ENCODE peak calls at places on chromosomes 16 and 17, in ten cellular contexts. M, T, O, J, E, Y, A, R, L and N are unnamed samples.

GRCh38 chr17:67293251-67294203 is 48.5 kb upstream of the HELZ start:
- DNase-seq in Y (peak), R (no peak), M (peak), O (peak), T (peak), E (peak), L (peak), A (peak), J (peak), N (peak)

GRCh38 chr17:31522284-31522931 is 130.9 kb downstream of the RAB11FIP4 start:
- DNase-seq in E (no peak), R (no peak), J (no peak), O (no peak), Y (no peak), L (no peak), T (no peak), M (no peak), A (no peak), N (no peak)

GRCh38 chr16:73214825-73215481 is 167.0 kb upstream of the ZFHX3 start:
- DNase-seq in M (peak), L (no peak), O (no peak), E (no peak), R (peak), T (no peak), Y (no peak), A (peak), J (no peak), N (no peak)

GRCh38 chr17:50261051-50261915 is 13.0 kb upstream of the TMEM92 start:
- DNase-seq in J (no peak), M (no peak), L (no peak), A (no peak), Y (no peak), T (no peak), E (no peak), R (no peak), O (no peak), N (no peak)

GRCh38 chr16:87713469-87714229 is 52.1 kb downstream of the KLHDC4 start:
- DNase-seq in A (no peak), J (no peak), O (no peak), L (no peak), T (peak), Y (no peak), E (no peak), R (no peak), M (no peak), N (peak)

GRCh38 chr16:86222965-86223551 is 287.3 kb upstream of the FOXF1 start:
- DNase-seq in E (no peak), Y (no peak), R (peak), A (peak), J (peak), T (no peak), O (no peak), L (no peak), M (peak), N (no peak)

GRCh38 chr16:3655030-3655790 is 719 bp downstream of the DNASE1 start:
- DNase-seq in Y (no peak), A (no peak), E (peak), J (no peak), T (no peak), O (no peak), L (no peak), R (no peak), M (no peak), N (no peak)

GRCh38 chr16:17668411-17668810 is 197.7 kb upstream of the XYLT1 start:
- DNase-seq in R (no peak), M (no peak), J (no peak), A (no peak), E (no peak), Y (no peak), T (no peak), O (no peak), L (no peak), N (no peak)

GRCh38 chr16:65950211-65950610 is 416.3 kb upstream of the CDH5 start:
- DNase-seq in A (no peak), Y (no peak), T (no peak), M (no peak), L (no peak), J (peak), E (no peak), O (no peak), R (no peak), N (no peak)

GRCh38 chr16:31453255-31454204 is 5.8 kb upstream of the ARMC5 start:
- DNase-seq in J (peak), R (no peak), M (peak), Y (no peak), E (no peak), O (peak), A (peak), L (no peak), T (no peak), N (no peak)

GRCh38 chr17:62100050-62100449 is 35.0 kb upstream of the MED13 start:
- DNase-seq in L (no peak), Y (no peak), T (no peak), J (no peak), E (no peak), O (no peak), R (no peak), A (no peak), M (no peak), N (no peak)

GRCh38 chr17:54882371-54882770 is 18.3 kb upstream of the TOM1L1 start:
- DNase-seq in O (no peak), L (no peak), R (no peak), E (no peak), M (no peak), T (no peak), J (no peak), Y (no peak), A (peak), N (no peak)

GRCh38 chr16:77169650-77170236 is 21.2 kb upstream of the MON1B start:
- DNase-seq in R (no peak), M (peak), T (peak), J (peak), A (peak), O (peak), L (peak), Y (peak), E (no peak), N (no peak)

GRCh38 chr16:9929836-9930235 is 252.4 kb downstream of the GRIN2A start:
- DNase-seq in A (no peak), L (no peak), Y (no peak), R (no peak), M (no peak), O (no peak), T (no peak), E (no peak), J (no peak), N (no peak)

GRCh38 chr16:11242658-11243057 is 13.3 kb downstream of the SOCS1 start:
- DNase-seq in Y (no peak), M (no peak), T (no peak), E (no peak), O (no peak), J (no peak), L (no peak), R (no peak), A (no peak), N (no peak)

GRCh38 chr16:11482946-11483748 is 103.6 kb downstream of the LITAF start:
- DNase-seq in A (no peak), M (no peak), O (no peak), L (no peak), R (no peak), T (no peak), E (no peak), Y (no peak), J (no peak), N (no peak)

GRCh38 chr17:17186551-17187505 is 19.3 kb downstream of the PLD6 start:
- DNase-seq in L (no peak), J (no peak), O (no peak), T (no peak), A (peak), E (no peak), Y (no peak), M (no peak), R (no peak), N (no peak)

GRCh38 chr17:17191346-17191792 is 14.8 kb downstream of the PLD6 start:
- DNase-seq in E (no peak), R (peak), T (no peak), M (peak), J (no peak), O (no peak), A (peak), Y (no peak), L (no peak), N (no peak)

GRCh38 chr17:44773140-44773539 is 14.4 kb downstream of the ADAM11 start:
- DNase-seq in L (no peak), E (no peak), R (no peak), M (no peak), O (no peak), J (no peak), Y (no peak), A (no peak), T (no peak), N (no peak)

GRCh38 chr16:23196577-23196976 is 14.0 kb downstream of the SCNN1G start:
- DNase-seq in J (no peak), E (no peak), A (no peak), Y (no peak), L (no peak), T (no peak), O (no peak), R (no peak), M (no peak), N (no peak)

GRCh38 chr16:49377196-49377755 is 3.7 kb downstream of the C16orf78 start:
- DNase-seq in T (no peak), L (no peak), R (no peak), J (no peak), A (no peak), M (no peak), E (no peak), O (no peak), Y (no peak), N (no peak)

GRCh38 chr16:89293276-89294143 is 76.0 kb downstream of the ZNF778 start:
- DNase-seq in A (no peak), M (no peak), E (no peak), L (no peak), J (no peak), T (no peak), R (no peak), Y (no peak), O (peak), N (no peak)

GRCh38 chr17:77995146-77995852 is 36.8 kb downstream of the TNRC6C start:
- DNase-seq in T (no peak), R (no peak), O (no peak), M (no peak), Y (no peak), A (peak), J (no peak), E (no peak), L (no peak), N (no peak)

GRCh38 chr16:24851700-24852099 is 5.9 kb downstream of the SLC5A11 start:
- DNase-seq in E (no peak), M (no peak), Y (no peak), R (no peak), L (no peak), J (no peak), O (no peak), A (peak), T (no peak), N (no peak)

GRCh38 chr16:8851761-8852403 is 16.9 kb downstream of the CARHSP1 start:
- DNase-seq in R (no peak), A (no peak), E (no peak), O (no peak), T (no peak), J (no peak), L (no peak), Y (peak), M (no peak), N (no peak)

GRCh38 chr17:163514-164103 is 17.8 kb downstream of the DOC2B start:
- DNase-seq in O (no peak), J (no peak), M (no peak), E (no peak), A (no peak), T (no peak), L (no peak), Y (no peak), R (no peak), N (no peak)

GRCh38 chr17:34862384-34862783 is 98.9 kb downstream of the CCT6B start:
- DNase-seq in M (no peak), R (no peak), J (no peak), E (no peak), Y (no peak), O (no peak), T (no peak), L (no peak), A (no peak), N (no peak)

GRCh38 chr16:67966549-67967182 is 1.8 kb downstream of the SLC12A4 start:
- DNase-seq in A (peak), O (no peak), M (peak), L (no peak), R (no peak), T (no peak), E (no peak), J (no peak), Y (no peak), N (no peak)

GRCh38 chr16:67526149-67526732 is 2.4 kb upstream of the RIPOR1 start:
- DNase-seq in J (no peak), E (no peak), T (no peak), A (peak), Y (no peak), O (no peak), L (no peak), R (no peak), M (peak), N (no peak)

GRCh38 chr17:73068322-73069153 is 23.9 kb downstream of the SLC39A11 start:
- DNase-seq in J (peak), E (no peak), A (peak), M (peak), L (no peak), O (no peak), Y (no peak), T (no peak), R (peak), N (no peak)

GRCh38 chr17:21275579-21276339 is 8.8 kb upstream of the MAP2K3 start:
- DNase-seq in O (peak), L (peak), E (peak), Y (peak), J (peak), R (no peak), T (peak), M (peak), A (peak), N (peak)
- TF ChIP-seq CTCF in O (no peak), L (no peak), E (no peak), Y (no peak), J (no peak), R (no peak), T (no peak), M (no peak), A (peak), N (no peak)

GRCh38 chr16:57661510-57661909 is 6.6 kb upstream of the ADGRG3 start:
- DNase-seq in R (no peak), T (no peak), E (no peak), Y (no peak), O (no peak), A (no peak), L (no peak), J (no peak), M (no peak), N (no peak)

GRCh38 chr16:57660715-57661463 is 7.2 kb upstream of the ADGRG3 start:
- DNase-seq in R (no peak), O (no peak), M (no peak), Y (no peak), E (no peak), A (no peak), J (no peak), T (no peak), L (no peak), N (no peak)

GRCh38 chr16:57663917-57664661 is 4.0 kb upstream of the ADGRG3 start:
- DNase-seq in A (no peak), J (no peak), O (no peak), E (no peak), L (no peak), T (no peak), M (no peak), R (no peak), Y (no peak), N (no peak)

GRCh38 chr16:57663436-57663835 is 4.7 kb upstream of the ADGRG3 start:
- DNase-seq in E (no peak), J (no peak), M (no peak), A (no peak), T (no peak), L (no peak), Y (no peak), O (no peak), R (no peak), N (no peak)

GRCh38 chr16:57661936-57662906 is 5.9 kb upstream of the ADGRG3 start:
- DNase-seq in M (no peak), O (no peak), A (no peak), E (no peak), J (no peak), Y (no peak), L (no peak), T (no peak), R (no peak), N (no peak)
- TF ChIP-seq CTCF in M (no peak), O (no peak), A (no peak), E (no peak), J (no peak), Y (no peak), L (no peak), T (no peak), R (no peak), N (no peak)

GRCh38 chr16:15708997-15709396 is 59.0 kb downstream of the NDE1 start:
- DNase-seq in T (no peak), Y (no peak), M (no peak), E (no peak), O (no peak), A (no peak), R (no peak), L (no peak), J (no peak), N (no peak)

GRCh38 chr16:15704545-15704987 is 54.5 kb downstream of the NDE1 start:
- DNase-seq in T (peak), J (peak), A (peak), R (peak), E (peak), Y (peak), L (peak), M (peak), O (peak), N (peak)

GRCh38 chr16:15707332-15707731 is 57.3 kb downstream of the NDE1 start:
- DNase-seq in M (no peak), T (no peak), E (no peak), A (no peak), O (no peak), L (no peak), R (no peak), Y (no peak), J (no peak), N (no peak)

GRCh38 chr16:15705064-15705565 is 55.1 kb downstream of the NDE1 start:
- DNase-seq in L (no peak), M (no peak), R (no peak), T (no peak), Y (no peak), E (no peak), A (no peak), O (no peak), J (no peak), N (no peak)

DNA sequence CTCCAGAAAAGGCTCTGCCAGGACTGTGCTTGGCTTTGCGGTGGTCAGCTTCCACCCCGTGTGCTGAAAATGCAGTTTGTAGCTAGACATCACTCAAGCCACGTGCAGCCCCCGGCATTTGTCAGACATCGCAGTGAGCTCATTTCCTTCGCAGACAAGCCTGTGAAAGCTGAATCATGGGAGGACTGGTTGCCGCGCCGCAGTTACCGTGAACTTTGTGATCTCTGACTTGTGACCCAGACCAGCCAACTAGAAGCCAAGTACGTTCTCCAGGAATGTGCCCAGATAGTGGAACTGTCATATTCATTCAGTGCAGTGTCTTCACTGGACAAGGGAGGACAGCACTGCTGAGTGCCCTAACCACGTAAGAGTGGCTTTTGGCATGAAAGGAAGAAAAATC is 58.1 kb downstream of the NDE1 start:
- DNase-seq in O (no peak), M (peak), A (no peak), E (no peak), J (no peak), T (no peak), Y (peak), R (peak), L (no peak), N (no peak)
- TF ChIP-seq CTCF in O (no peak), M (no peak), A (no peak), E (no peak), J (no peak), T (no peak), Y (no peak), R (no peak), L (no peak), N (no peak)

GRCh38 chr16:57372372-57373116 is at the start of gene CX3CL1:
- DNase-seq in M (peak), R (no peak), L (peak), A (peak), O (peak), E (peak), Y (peak), T (no peak), J (peak), N (no peak)
- TF ChIP-seq CTCF in M (no peak), R (peak), L (peak), A (peak), O (peak), E (no peak), Y (no peak), T (no peak), J (peak), N (no peak)

DNA sequence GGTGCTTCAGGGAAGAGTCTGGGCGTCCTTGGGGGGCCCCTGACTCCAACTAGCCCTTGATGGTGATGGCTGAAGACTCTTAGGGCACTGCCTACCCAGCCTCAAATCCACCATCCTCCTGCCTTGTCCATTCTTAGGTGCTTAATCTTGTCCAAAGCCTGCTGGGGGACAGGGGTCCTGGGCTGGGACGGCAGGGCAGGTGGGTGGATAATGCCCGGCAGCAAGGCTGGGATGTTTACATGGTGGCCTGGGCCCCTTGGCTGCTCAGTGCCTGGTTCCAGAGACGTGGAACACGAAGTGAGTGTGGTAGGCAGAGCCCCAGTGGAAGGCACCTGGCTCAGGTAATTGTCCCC is 2.2 kb downstream of the FOXJ1 start:
- DNase-seq in O (no peak), J (no peak), R (no peak), Y (no peak), E (no peak), L (no peak), T (no peak), M (no peak), A (no peak), N (no peak)
- TF ChIP-seq CTCF in O (no peak), J (no peak), R (no peak), Y (no peak), E (no peak), L (no peak), T (no peak), M (no peak), A (no peak), N (no peak)